ENCODE peak calls at places on chromosome 4, in six cellular contexts. C is suprapubic skin, F is pancreas, U is astrocyte of the spinal cord, N is A549, E is tibial nerve. Y is an unnamed sample.
A peak's percentile ranks its signal among the peaks of the same experiment; 100 is the strongest.

GRCh38 chr4:175422331-175422730 is 389.7 kb downstream of the GPM6A start:
- DNase-seq in U (peak; percentile 82), E (no peak), F (no peak), C (no peak), N (peak; percentile 37), Y (no peak)

GRCh38 chr4:139902328-139903217 is 237.0 kb downstream of the MGST2 start:
- DNase-seq in U (peak; percentile 39), F (no peak), N (no peak), C (no peak), E (no peak), Y (no peak)

GRCh38 chr4:23966720-23967119 is 76.9 kb upstream of the PPARGC1A start:
- DNase-seq in N (no peak), U (no peak), F (no peak), E (no peak), C (no peak), Y (no peak)

GRCh38 chr4:2859514-2859913 is 15.9 kb downstream of the ADD1 start:
- DNase-seq in N (no peak), F (no peak), U (no peak), E (no peak), C (no peak), Y (no peak)

GRCh38 chr4:53592686-53593641 is 1.7 kb upstream of the LNX1 start:
- DNase-seq in E (no peak), C (peak; percentile 80), N (peak; percentile 40), F (peak; percentile 83), U (peak; percentile 35), Y (no peak)

GRCh38 chr4:39097290-39097689 is 35.3 kb downstream of the KLHL5 start:
- DNase-seq in N (no peak), F (no peak), C (no peak), U (no peak), E (no peak), Y (no peak)

GRCh38 chr4:142817442-142817841 is 28.7 kb downstream of the INPP4B start:
- DNase-seq in N (peak; percentile 17), F (no peak), C (no peak), E (no peak), U (peak; percentile 92), Y (no peak)

GRCh38 chr4:93760284-93760683 is 68.3 kb upstream of the ATOH1 start:
- DNase-seq in U (no peak), N (no peak), F (no peak), C (no peak), E (no peak), Y (no peak)

GRCh38 chr4:65344278-65344825 is 325.9 kb downstream of the EPHA5 start:
- DNase-seq in F (no peak), N (no peak), U (peak; percentile 24), C (no peak), E (no peak), Y (no peak)

GRCh38 chr4:25379591-25379990 is 2.5 kb downstream of the ANAPC4 start:
- DNase-seq in N (no peak), F (no peak), U (no peak), C (no peak), E (no peak), Y (no peak)

GRCh38 chr4:186759990-186760389 is 36.3 kb upstream of the FAT1 start:
- DNase-seq in E (no peak), F (no peak), U (no peak), C (no peak), N (no peak), Y (no peak)

GRCh38 chr4:129218355-129218754 is 122.4 kb downstream of the C4orf33 start:
- DNase-seq in F (no peak), C (no peak), E (no peak), N (peak; percentile 35), U (peak; percentile 48), Y (no peak)

GRCh38 chr4:5051210-5051691 is at the start of gene STK32B:
- DNase-seq in C (peak; percentile 84), N (peak; percentile 80), U (peak; percentile 62), E (peak; percentile 24), F (peak; percentile 39), Y (peak; percentile 60)

GRCh38 chr4:48594185-48594584 is 104.1 kb downstream of the ZAR1 start:
- DNase-seq in U (no peak), F (no peak), E (no peak), N (no peak), C (no peak), Y (no peak)

GRCh38 chr4:115249808-115250207 is 136.4 kb upstream of the NDST4 start:
- DNase-seq in F (no peak), N (no peak), E (no peak), U (no peak), C (no peak), Y (no peak)

GRCh38 chr4:8847331-8847730 is 24.3 kb downstream of the HMX1 start:
- DNase-seq in E (no peak), N (no peak), U (no peak), F (no peak), C (peak; percentile 52), Y (no peak)

GRCh38 chr4:142480244-142480643 is 365.9 kb downstream of the INPP4B start:
- DNase-seq in F (no peak), C (no peak), U (peak; percentile 30), N (peak; percentile 33), E (no peak), Y (no peak)

GRCh38 chr4:67909910-67910905 is 26.4 kb upstream of the TMPRSS11D start:
- DNase-seq in F (no peak), E (no peak), U (peak; percentile 35), N (peak; percentile 10), C (no peak), Y (no peak)

GRCh38 chr4:39539026-39539690 is 11.9 kb upstream of the UGDH start:
- DNase-seq in E (no peak), C (no peak), U (peak; percentile 66), F (no peak), N (peak; percentile 62), Y (no peak)

GRCh38 chr4:39446842-39447573 is 11.7 kb downstream of the RPL9 start:
- DNase-seq in U (peak; percentile 57), F (peak; percentile 29), C (peak; percentile 86), N (no peak), E (no peak), Y (no peak)

GRCh38 chr4:102819588-102820365 is 7.6 kb downstream of the UBE2D3 start:
- DNase-seq in N (no peak), F (no peak), U (peak; percentile 33), E (no peak), C (no peak), Y (no peak)

GRCh38 chr4:186151499-186151898 is 39.9 kb upstream of the CYP4V2 start:
- DNase-seq in U (no peak), C (no peak), F (no peak), N (no peak), E (no peak), Y (no peak)

GRCh38 chr4:158176108-158176507 is 3.3 kb upstream of the GASK1B start:
- DNase-seq in F (peak; percentile 55), C (no peak), U (peak; percentile 15), N (no peak), E (no peak), Y (no peak)

GRCh38 chr4:112377701-112378620 is 80.8 kb downstream of the ALPK1 start:
- DNase-seq in N (no peak), E (no peak), C (no peak), U (no peak), F (no peak), Y (no peak)

GRCh38 chr4:23890369-23891063 is 669 bp upstream of the PPARGC1A start:
- DNase-seq in C (no peak), E (no peak), U (peak; percentile 5), F (no peak), N (no peak), Y (no peak)

GRCh38 chr4:26576171-26576829 is 7.6 kb upstream of the TBC1D19 start:
- DNase-seq in C (no peak), N (no peak), E (no peak), F (no peak), U (peak; percentile 63), Y (no peak)

GRCh38 chr4:169922632-169923276 is 103.4 kb downstream of the MFAP3L start:
- DNase-seq in F (no peak), E (peak; percentile 22), C (no peak), U (no peak), N (no peak), Y (no peak)

GRCh38 chr4:90127706-90128345 is 632 bp downstream of the CCSER1 start:
- DNase-seq in C (no peak), U (peak; percentile 5), E (no peak), N (no peak), F (peak; percentile 54), Y (no peak)

GRCh38 chr4:144611850-144612249 is 34.1 kb upstream of the HHIP start:
- DNase-seq in F (peak; percentile 17), U (no peak), C (no peak), N (peak; percentile 9), E (no peak), Y (peak; percentile 2)

DNA sequence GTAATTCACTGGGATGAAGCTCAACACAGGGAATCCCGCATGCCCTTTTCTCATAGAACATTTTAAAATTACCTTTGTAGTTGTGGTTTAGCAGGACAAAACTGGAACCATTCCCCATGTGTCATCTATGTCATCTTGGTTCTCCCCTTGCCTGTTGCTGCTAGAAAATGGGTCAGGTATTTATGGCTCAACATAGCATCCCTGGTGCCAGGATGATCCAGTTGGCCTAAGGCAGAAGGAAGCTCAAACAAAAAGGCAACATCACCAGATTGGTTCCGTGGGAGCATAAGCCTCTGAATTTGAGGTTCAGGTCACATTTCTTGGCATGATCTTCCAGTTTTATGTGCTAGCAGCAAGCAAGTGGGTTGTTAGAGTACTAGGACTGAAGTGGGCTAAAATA is 552.6 kb upstream of the BOD1L1 start:
- DNase-seq in E (no peak), N (no peak), U (no peak), F (no peak), C (no peak), Y (no peak)
- TF ChIP-seq CTCF in E (no peak), N (no peak), U (no peak), F (no peak), C (no peak), Y (no peak)

GRCh38 chr4:148445903-148446261 is 3.7 kb upstream of the NR3C2 start:
- DNase-seq in E (no peak), C (no peak), F (no peak), N (no peak), U (no peak), Y (no peak)
- TF ChIP-seq CTCF in E (no peak), C (no peak), F (no peak), N (no peak), U (no peak), Y (no peak)

GRCh38 chr4:41216294-41217019 is 2.1 kb upstream of the APBB2 start:
- DNase-seq in U (peak; percentile 75), F (peak; percentile 83), E (no peak), N (peak; percentile 87), C (peak; percentile 88), Y (peak; percentile 54)
- TF ChIP-seq CTCF in U (peak; percentile 39), F (peak; percentile 31), E (peak; percentile 53), N (peak; percentile 23), C (peak; percentile 1), Y (peak; percentile 52)

GRCh38 chr4:183834252-183834651 is 70.9 kb upstream of the STOX2 start:
- DNase-seq in E (no peak), F (no peak), N (no peak), U (no peak), C (no peak), Y (no peak)

GRCh38 chr4:183830438-183830985 is 74.6 kb upstream of the STOX2 start:
- DNase-seq in E (no peak), C (no peak), U (no peak), F (no peak), N (no peak), Y (no peak)

GRCh38 chr4:183831026-183831446 is 74.1 kb upstream of the STOX2 start:
- DNase-seq in F (no peak), E (no peak), N (no peak), U (no peak), C (no peak), Y (no peak)

GRCh38 chr4:183831689-183832088 is 73.4 kb upstream of the STOX2 start:
- DNase-seq in F (no peak), E (no peak), N (no peak), C (no peak), U (no peak), Y (no peak)

GRCh38 chr4:183832776-183833450 is 72.2 kb upstream of the STOX2 start:
- DNase-seq in N (no peak), U (no peak), C (no peak), E (no peak), F (no peak), Y (no peak)
- TF ChIP-seq CTCF in N (no peak), U (no peak), C (no peak), E (no peak), F (no peak), Y (no peak)

Y was measured in neural crest cell.